ENCODE peak calls at places on chromosomes 7 and 10, in nine cellular contexts. J, O, I, Q, E, A, T, B and Y are unnamed samples.

GRCh38 chr10:44949127-44949802 is 10.3 kb upstream of the RASSF4 start:
- DNase-seq in J (no peak), O (no peak), I (no peak), Q (no peak), E (no peak), A (no peak), T (no peak), B (no peak), Y (no peak)

GRCh38 chr10:97188234-97188847 is 2.6 kb upstream of the SLIT1 start:
- DNase-seq in J (no peak), O (no peak), I (no peak), Q (no peak), E (no peak), A (no peak), T (no peak), B (no peak), Y (no peak)

GRCh38 chr7:149773446-149774236 is at the start of gene ZNF467:
- DNase-seq in J (peak), O (peak), I (no peak), Q (no peak), E (no peak), A (peak), T (peak), B (peak), Y (peak)

GRCh38 chr10:117237401-117237991 is 3.4 kb upstream of the SLC18A2 start:
- DNase-seq in J (no peak), O (no peak), I (no peak), Q (no peak), E (no peak), A (no peak), T (no peak), B (no peak), Y (no peak)

GRCh38 chr10:113177163-113177935 is 227.3 kb downstream of the TCF7L2 start:
- DNase-seq in J (no peak), O (no peak), I (no peak), Q (no peak), E (no peak), A (no peak), T (no peak), B (no peak), Y (no peak)

GRCh38 chr10:69866688-69867461 is 65.2 kb downstream of the COL13A1 start:
- DNase-seq in J (peak), O (peak), I (peak), Q (no peak), E (no peak), A (peak), T (no peak), B (no peak), Y (peak)

GRCh38 chr7:70317356-70317755 is 719.1 kb downstream of the AUTS2 start:
- DNase-seq in J (no peak), O (no peak), I (no peak), Q (no peak), E (no peak), A (no peak), T (no peak), B (no peak), Y (no peak)

GRCh38 chr7:105796365-105796764 is 80.0 kb downstream of the ATXN7L1 start:
- DNase-seq in J (no peak), O (no peak), I (no peak), Q (no peak), E (no peak), A (no peak), T (no peak), B (no peak), Y (no peak)

GRCh38 chr10:789831-790701 is 100.6 kb upstream of the DIP2C start:
- DNase-seq in J (peak), O (peak), I (no peak), Q (no peak), E (no peak), A (no peak), T (no peak), B (no peak), Y (peak)

GRCh38 chr7:7165372-7165771 is 17.0 kb upstream of the C1GALT1 start:
- DNase-seq in J (no peak), O (no peak), I (no peak), Q (no peak), E (no peak), A (no peak), T (no peak), B (no peak), Y (no peak)

GRCh38 chr10:1669433-1669832 is 67.9 kb downstream of the ADARB2 start:
- DNase-seq in J (no peak), O (no peak), I (no peak), Q (no peak), E (no peak), A (no peak), T (no peak), B (no peak), Y (no peak)

GRCh38 chr7:156207306-156207705 is 395.0 kb upstream of the SHH start:
- DNase-seq in J (no peak), O (no peak), I (no peak), Q (no peak), E (no peak), A (no peak), T (no peak), B (no peak), Y (no peak)

GRCh38 chr10:33335800-33336605 is 1.5 kb upstream of the NRP1 start:
- DNase-seq in J (peak), O (peak), I (no peak), Q (no peak), E (no peak), A (peak), T (no peak), B (peak), Y (no peak)

GRCh38 chr7:32477649-32477980 is 12.6 kb downstream of the LSM5 start:
- DNase-seq in J (no peak), O (no peak), I (no peak), Q (no peak), E (no peak), A (no peak), T (no peak), B (no peak), Y (no peak)

GRCh38 chr10:85548038-85548437 is 818.6 kb downstream of the GRID1 start:
- DNase-seq in J (no peak), O (no peak), I (peak), Q (peak), E (peak), A (peak), T (no peak), B (no peak), Y (peak)

GRCh38 chr10:29189272-29189671 is 99.6 kb upstream of the LYZL1 start:
- DNase-seq in J (no peak), O (no peak), I (no peak), Q (no peak), E (no peak), A (no peak), T (no peak), B (no peak), Y (no peak)

GRCh38 chr7:152666078-152666477 is 9.9 kb downstream of the XRCC2 start:
- DNase-seq in J (no peak), O (no peak), I (no peak), Q (no peak), E (no peak), A (no peak), T (no peak), B (no peak), Y (no peak)

GRCh38 chr10:24331457-24331856 is 122.5 kb downstream of the KIAA1217 start:
- DNase-seq in J (no peak), O (peak), I (no peak), Q (no peak), E (no peak), A (peak), T (no peak), B (peak), Y (no peak)

GRCh38 chr7:23184709-23185354 is 3.0 kb downstream of the NUP42 start:
- DNase-seq in J (no peak), O (no peak), I (peak), Q (peak), E (peak), A (peak), T (peak), B (no peak), Y (no peak)

GRCh38 chr10:35470535-35470934 is 134.2 kb downstream of the CCNY start:
- DNase-seq in J (no peak), O (no peak), I (no peak), Q (no peak), E (no peak), A (no peak), T (no peak), B (no peak), Y (no peak)

GRCh38 chr7:84844771-84845170 is 342.1 kb downstream of the SEMA3D start:
- DNase-seq in J (no peak), O (no peak), I (no peak), Q (no peak), E (no peak), A (no peak), T (no peak), B (no peak), Y (no peak)

GRCh38 chr7:129780257-129781127 is 169.0 kb downstream of the NRF1 start:
- DNase-seq in J (no peak), O (peak), I (peak), Q (no peak), E (peak), A (peak), T (peak), B (peak), Y (peak)
- H3K4me3 ChIP-seq in J (peak), O (peak), I (peak), Q (peak), E (peak), A (peak), T (peak), B (peak), Y (peak)

GRCh38 chr10:121455377-121455776 is 142.9 kb downstream of the FGFR2 start:
- DNase-seq in J (no peak), O (no peak), I (no peak), Q (no peak), E (no peak), A (no peak), T (no peak), B (no peak), Y (no peak)
- TF ChIP-seq POLR2AphosphoS5 in J (no peak), O (no peak), I (no peak), Q (no peak), E (no peak), A (no peak), T (no peak), B (no peak), Y (no peak)

DNA sequence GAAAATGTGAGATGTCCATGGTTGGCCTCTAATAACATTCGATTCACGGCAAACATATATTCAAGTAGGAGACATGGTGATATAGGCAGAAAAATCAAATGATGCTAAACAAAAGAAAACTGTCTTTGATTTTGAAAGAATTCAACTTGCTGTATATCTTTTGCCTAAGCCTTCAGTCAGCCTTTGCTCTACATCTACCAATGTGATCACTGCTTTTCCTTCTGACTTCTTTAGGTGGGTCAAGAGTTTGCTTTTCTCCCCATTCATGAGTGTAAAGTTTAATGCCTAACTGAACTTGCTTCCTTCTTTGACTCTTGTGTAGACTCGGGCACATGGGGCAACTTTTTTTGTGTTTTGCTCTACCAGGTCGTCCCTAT is 417 bp upstream of the HIF1AN start:
- DNase-seq in J (no peak), O (no peak), I (no peak), Q (no peak), E (no peak), A (no peak), T (no peak), B (no peak), Y (no peak)
- H3K4me3 ChIP-seq in J (peak), O (peak), I (peak), Q (peak), E (peak), A (peak), T (peak), B (peak), Y (peak)

GRCh38 chr7:134959810-134960209 is 26.5 kb upstream of the AGBL3 start:
- DNase-seq in J (no peak), O (no peak), I (no peak), Q (no peak), E (no peak), A (peak), T (no peak), B (no peak), Y (no peak)
- TF ChIP-seq POLR2AphosphoS5 in J (no peak), O (no peak), I (no peak), Q (no peak), E (no peak), A (peak), T (no peak), B (no peak), Y (no peak)

DNA sequence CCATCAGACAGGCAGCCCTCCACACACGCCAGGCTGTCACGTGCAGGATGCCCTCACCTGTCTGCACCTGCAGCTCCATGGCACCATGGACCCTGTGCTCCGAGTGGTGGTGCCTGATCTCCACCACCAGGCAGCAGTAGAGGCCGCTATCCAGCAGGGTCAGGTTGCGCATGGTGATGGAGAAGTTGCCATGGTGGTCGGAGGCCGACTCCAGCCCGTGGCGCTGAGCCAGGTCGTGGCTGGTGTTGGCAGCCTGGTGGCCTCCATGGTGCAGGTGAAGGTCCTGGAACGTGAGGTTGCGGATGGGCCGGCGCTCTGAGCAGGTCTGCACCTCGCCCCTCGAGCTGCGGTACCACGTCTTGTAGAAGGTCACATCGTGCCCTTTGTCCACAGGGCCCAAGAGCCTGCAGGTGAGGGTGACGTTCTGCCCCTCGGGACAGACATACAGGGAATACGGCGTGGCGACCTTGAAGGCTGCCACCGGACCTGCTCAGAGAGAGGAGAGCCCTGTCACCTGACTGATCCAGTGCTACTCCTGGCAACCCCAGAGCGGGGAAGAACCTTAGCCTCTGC is 11.7 kb downstream of the VSIR start:
- DNase-seq in J (no peak), O (no peak), I (no peak), Q (no peak), E (no peak), A (no peak), T (peak), B (no peak), Y (peak)
- H3K4me3 ChIP-seq in J (no peak), O (no peak), I (no peak), Q (no peak), E (no peak), A (no peak), T (no peak), B (no peak), Y (no peak)

DNA sequence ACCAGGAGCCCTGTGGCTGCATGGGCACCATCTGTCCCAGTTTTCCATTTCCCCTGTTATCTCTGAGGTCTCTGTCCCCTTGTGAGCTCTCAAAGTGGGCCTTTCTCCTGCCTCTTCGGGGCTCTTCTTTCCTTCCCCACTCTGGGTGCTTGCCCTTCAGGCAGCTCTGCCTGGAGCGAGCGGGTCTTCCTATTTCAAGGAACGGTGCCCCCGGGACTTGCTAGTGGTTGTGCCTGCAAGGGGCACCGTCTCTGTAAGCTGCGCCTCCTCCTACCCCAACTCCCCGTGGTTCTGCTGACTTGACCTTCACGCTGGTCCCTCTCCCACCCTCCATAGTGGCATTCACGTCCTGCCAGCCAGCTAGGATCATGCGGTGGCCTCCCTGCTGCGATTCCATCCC is 110.1 kb downstream of the DOCK1 start:
- DNase-seq in J (no peak), O (no peak), I (no peak), Q (no peak), E (no peak), A (no peak), T (no peak), B (no peak), Y (no peak)
- TF ChIP-seq POLR2AphosphoS5 in J (no peak), O (no peak), I (no peak), Q (no peak), E (no peak), A (no peak), T (no peak), B (no peak), Y (no peak)

GRCh38 chr7:46569117-46569433 is 648.0 kb upstream of the IGFBP3 start:
- DNase-seq in J (no peak), O (no peak), I (no peak), Q (no peak), E (no peak), A (no peak), T (no peak), B (no peak), Y (no peak)
- H3K4me3 ChIP-seq in J (no peak), O (no peak), I (no peak), Q (no peak), E (no peak), A (no peak), T (no peak), B (no peak), Y (no peak)

GRCh38 chr7:102837802-102838201 is 75.0 kb upstream of the LRRC17 start:
- DNase-seq in J (no peak), O (no peak), I (no peak), Q (no peak), E (no peak), A (no peak), T (no peak), B (no peak), Y (no peak)
- TF ChIP-seq POLR2AphosphoS5 in J (no peak), O (no peak), I (no peak), Q (no peak), E (no peak), A (no peak), T (no peak), B (no peak), Y (no peak)

GRCh38 chr10:88707429-88708110 is 1.5 kb downstream of the LIPK start:
- DNase-seq in J (no peak), O (no peak), I (peak), Q (no peak), E (peak), A (no peak), T (no peak), B (no peak), Y (no peak)
- H3K4me3 ChIP-seq in J (no peak), O (no peak), I (no peak), Q (no peak), E (no peak), A (no peak), T (no peak), B (no peak), Y (no peak)

DNA sequence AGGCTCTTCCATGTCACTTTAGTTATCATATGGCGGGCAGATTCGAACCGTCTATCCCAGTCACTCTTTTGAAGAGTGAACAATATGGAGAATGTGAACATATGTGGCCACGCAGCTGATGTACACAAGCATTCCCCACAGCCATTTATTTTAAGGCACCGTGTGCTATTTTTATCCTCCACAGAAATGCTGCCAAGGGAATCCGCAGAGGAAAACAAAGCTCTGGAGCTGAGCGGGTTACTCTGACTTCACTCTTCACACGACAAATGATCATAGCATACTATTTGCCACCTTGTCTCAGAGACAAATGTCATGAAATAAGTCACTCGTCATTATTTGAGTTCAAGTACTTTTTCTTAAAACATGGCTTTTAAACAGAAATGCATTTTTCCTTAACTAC is 100.3 kb downstream of the CTBP2 start:
- DNase-seq in J (no peak), O (no peak), I (no peak), Q (no peak), E (no peak), A (no peak), T (no peak), B (no peak), Y (no peak)
- TF ChIP-seq POLR2AphosphoS5 in J (no peak), O (no peak), I (no peak), Q (no peak), E (no peak), A (no peak), T (no peak), B (no peak), Y (no peak)